ENCODE peak calls at places on chromosome 18, in four cellular contexts. R is HepG2, X is K562, F is WTC11. Y is an unnamed sample.
A peak's percentile ranks its signal among the peaks of the same experiment; 100 is the strongest.

GRCh38 chr18:76977108-76977621 is 154.8 kb downstream of the ZNF236 start:
- DNase-seq in R (no peak), X (no peak), F (no peak), Y (no peak)

GRCh38 chr18:35770360-35770759 is 188.8 kb downstream of the GALNT1 start:
- DNase-seq in R (no peak), X (no peak), F (no peak), Y (no peak)

GRCh38 chr18:32373995-32374394 is 96.7 kb downstream of the GAREM1 start:
- DNase-seq in R (no peak), X (no peak), F (no peak), Y (peak; percentile 63)

GRCh38 chr18:30870466-30870865 is 172.1 kb downstream of the DSC3 start:
- DNase-seq in R (no peak), X (no peak), F (no peak), Y (no peak)

GRCh38 chr18:52175406-52175805 is 164.6 kb upstream of the DCC start:
- DNase-seq in R (no peak), X (no peak), F (no peak), Y (no peak)

GRCh38 chr18:68056936-68057335 is 540.4 kb upstream of the DSEL start:
- DNase-seq in R (no peak), X (no peak), F (no peak), Y (no peak)

GRCh38 chr18:69257861-69258458 is 142.7 kb upstream of the DOK6 start:
- DNase-seq in R (peak; percentile 17), X (no peak), F (no peak), Y (no peak)

GRCh38 chr18:68428026-68428425 is 286.9 kb downstream of the TMX3 start:
- DNase-seq in R (no peak), X (no peak), F (no peak), Y (no peak)

GRCh38 chr18:59952283-59953007 is 52.6 kb downstream of the PMAIP1 start:
- DNase-seq in R (no peak), X (no peak), F (no peak), Y (no peak)

GRCh38 chr18:4004176-4004829 is 450.8 kb downstream of the DLGAP1 start:
- DNase-seq in R (no peak), X (no peak), F (no peak), Y (no peak)

GRCh38 chr18:74040459-74041332 is 106.9 kb downstream of the FBXO15 start:
- DNase-seq in R (peak; percentile 28), X (peak; percentile 64), F (peak; percentile 83), Y (peak; percentile 62)

GRCh38 chr18:69567813-69568488 is 167.3 kb downstream of the DOK6 start:
- DNase-seq in R (peak; percentile 63), X (peak; percentile 0), F (no peak), Y (no peak)

GRCh38 chr18:77857926-77858325 is 608.3 kb downstream of the GALR1 start:
- DNase-seq in R (no peak), X (no peak), F (no peak), Y (no peak)

GRCh38 chr18:43563780-43564179 is 286.5 kb upstream of the SYT4 start:
- DNase-seq in R (peak; percentile 12), X (no peak), F (no peak), Y (peak; percentile 10)

GRCh38 chr18:28468903-28469302 is 292.0 kb upstream of the CDH2 start:
- DNase-seq in R (no peak), X (no peak), F (no peak), Y (no peak)

GRCh38 chr18:2627821-2628276 is 27.7 kb upstream of the SMCHD1 start:
- DNase-seq in R (peak; percentile 15), X (peak; percentile 55), F (no peak), Y (no peak)

GRCh38 chr18:49664086-49664890 is 102.4 kb downstream of the LIPG start:
- DNase-seq in R (no peak), X (peak; percentile 4), F (peak; percentile 55), Y (no peak)

GRCh38 chr18:40048886-40049650 is 1906.0 kb upstream of the PIK3C3 start:
- DNase-seq in R (no peak), X (no peak), F (no peak), Y (no peak)

GRCh38 chr18:41227993-41228392 is 727.0 kb upstream of the PIK3C3 start:
- DNase-seq in R (no peak), X (no peak), F (no peak), Y (no peak)

GRCh38 chr18:70422061-70422965 is 133.5 kb downstream of the SOCS6 start:
- DNase-seq in R (peak; percentile 35), X (peak; percentile 7), F (no peak), Y (no peak)

GRCh38 chr18:37124511-37124910 is 295.6 kb downstream of the KIAA1328 start:
- DNase-seq in R (no peak), X (no peak), F (no peak), Y (no peak)

GRCh38 chr18:25222648-25223047 is 129.3 kb downstream of the ZNF521 start:
- DNase-seq in R (no peak), X (no peak), F (no peak), Y (no peak)

GRCh38 chr18:13532406-13533075 is 193.8 kb downstream of the FAM210A start:
- DNase-seq in R (no peak), X (no peak), F (no peak), Y (no peak)

GRCh38 chr18:13531681-13532325 is 194.6 kb downstream of the FAM210A start:
- DNase-seq in R (no peak), X (no peak), F (no peak), Y (no peak)

GRCh38 chr18:13528739-13529392 is 197.5 kb downstream of the FAM210A start:
- DNase-seq in R (no peak), X (no peak), F (no peak), Y (no peak)

GRCh38 chr18:13530215-13530878 is 196.0 kb downstream of the FAM210A start:
- DNase-seq in R (no peak), X (no peak), F (no peak), Y (no peak)

GRCh38 chr18:13530879-13531387 is 195.4 kb downstream of the FAM210A start:
- DNase-seq in R (no peak), X (no peak), F (peak; percentile 49), Y (no peak)
- TF ChIP-seq ELF4 in R (no peak), X (no peak), F (no peak), Y (no peak)

GRCh38 chr18:23200751-23201150 is 65.5 kb downstream of the CABLES1 start:
- DNase-seq in R (no peak), X (peak; percentile 16), F (no peak), Y (no peak)
- TF ChIP-seq ELF4 in R (no peak), X (no peak), F (no peak), Y (no peak)

GRCh38 chr18:27404855-27405254 is 219.7 kb upstream of the CHST9 start:
- DNase-seq in R (no peak), X (no peak), F (no peak), Y (no peak)

GRCh38 chr18:27394687-27395086 is 209.6 kb upstream of the CHST9 start:
- DNase-seq in R (no peak), X (no peak), F (no peak), Y (no peak)

GRCh38 chr18:27400001-27400400 is 214.9 kb upstream of the CHST9 start:
- DNase-seq in R (no peak), X (no peak), F (peak; percentile 77), Y (peak; percentile 27)
- TF ChIP-seq ELF4 in R (no peak), X (no peak), F (no peak), Y (no peak)

GRCh38 chr18:62165583-62165982 is 21.3 kb downstream of the PIGN start:
- DNase-seq in R (no peak), X (no peak), F (no peak), Y (no peak)
- TF ChIP-seq ELF4 in R (no peak), X (no peak), F (no peak), Y (no peak)

GRCh38 chr18:80245781-80246655 is 1.3 kb downstream of the PARD6G start:
- DNase-seq in R (no peak), X (no peak), F (peak; percentile 75), Y (peak; percentile 17)

GRCh38 chr18:80246656-80247402 is 485 bp downstream of the PARD6G start:
- DNase-seq in R (no peak), X (peak; percentile 23), F (peak; percentile 44), Y (peak; percentile 35)

GRCh38 chr18:80244956-80245730 is 2.2 kb downstream of the PARD6G start:
- DNase-seq in R (no peak), X (no peak), F (no peak), Y (no peak)

GRCh38 chr18:80249217-80250093 is 2.1 kb upstream of the PARD6G start:
- DNase-seq in R (no peak), X (no peak), F (no peak), Y (no peak)

GRCh38 chr18:80247403-80247916 is at the start of gene PARD6G:
- DNase-seq in R (peak; percentile 26), X (peak; percentile 70), F (peak; percentile 70), Y (peak; percentile 82)
- TF ChIP-seq ELF4 in R (no peak), X (no peak), F (no peak), Y (no peak)